ENCODE peak calls at places on chromosome 1, in seven cellular contexts. One of them, this sample, is unnamed.

GRCh38 chr1:178060789-178061556 is 32.9 kb upstream of the RASAL2 start:
- DNase-seq in C1 segment of cervical spinal cord: no peak
- DNase-seq in NCI-H2171 treated with DMSO at 0.1 percent for 48 hours: no peak
- DNase-seq in GM23248: peak
- DNase-seq in stimulated activated CD4-positive, alpha-beta T cell treated with anti-CD3 and anti-CD28 coated beads, Interleukin-2, amount 100 ng/mL, for 48 hours: no peak
- DNase-seq in AML-193: no peak
- DNase-seq in H54: no peak
- DNase-seq in this sample: no peak

GRCh38 chr1:29236993-29237905 is 927 bp downstream of the PTPRU start:
- DNase-seq in C1 segment of cervical spinal cord: no peak
- DNase-seq in NCI-H2171 treated with DMSO at 0.1 percent for 48 hours: peak
- DNase-seq in GM23248: peak
- DNase-seq in stimulated activated CD4-positive, alpha-beta T cell treated with anti-CD3 and anti-CD28 coated beads, Interleukin-2, amount 100 ng/mL, for 48 hours: no peak
- DNase-seq in AML-193: no peak
- DNase-seq in H54: no peak
- DNase-seq in this sample: peak

GRCh38 chr1:44947060-44947773 is 39.2 kb downstream of the EIF2B3 start:
- DNase-seq in C1 segment of cervical spinal cord: no peak
- DNase-seq in NCI-H2171 treated with DMSO at 0.1 percent for 48 hours: peak
- DNase-seq in GM23248: peak
- DNase-seq in stimulated activated CD4-positive, alpha-beta T cell treated with anti-CD3 and anti-CD28 coated beads, Interleukin-2, amount 100 ng/mL, for 48 hours: no peak
- DNase-seq in AML-193: no peak
- DNase-seq in H54: no peak
- DNase-seq in this sample: no peak

GRCh38 chr1:9451086-9451485 is 88.2 kb upstream of the SLC25A33 start:
- DNase-seq in C1 segment of cervical spinal cord: no peak
- DNase-seq in NCI-H2171 treated with DMSO at 0.1 percent for 48 hours: no peak
- DNase-seq in GM23248: no peak
- DNase-seq in stimulated activated CD4-positive, alpha-beta T cell treated with anti-CD3 and anti-CD28 coated beads, Interleukin-2, amount 100 ng/mL, for 48 hours: no peak
- DNase-seq in AML-193: no peak
- DNase-seq in H54: no peak
- DNase-seq in this sample: no peak

GRCh38 chr1:234756066-234756783 is 146.2 kb upstream of the IRF2BP2 start:
- DNase-seq in C1 segment of cervical spinal cord: no peak
- DNase-seq in NCI-H2171 treated with DMSO at 0.1 percent for 48 hours: no peak
- DNase-seq in GM23248: no peak
- DNase-seq in stimulated activated CD4-positive, alpha-beta T cell treated with anti-CD3 and anti-CD28 coated beads, Interleukin-2, amount 100 ng/mL, for 48 hours: no peak
- DNase-seq in AML-193: no peak
- DNase-seq in H54: no peak
- DNase-seq in this sample: no peak

GRCh38 chr1:246753670-246754535 is 29.7 kb downstream of the SCCPDH start:
- DNase-seq in C1 segment of cervical spinal cord: peak
- DNase-seq in NCI-H2171 treated with DMSO at 0.1 percent for 48 hours: peak
- DNase-seq in GM23248: peak
- DNase-seq in stimulated activated CD4-positive, alpha-beta T cell treated with anti-CD3 and anti-CD28 coated beads, Interleukin-2, amount 100 ng/mL, for 48 hours: peak
- DNase-seq in AML-193: peak
- DNase-seq in H54: peak
- DNase-seq in this sample: peak

GRCh38 chr1:110211503-110212164 is 1.5 kb downstream of the KCNC4 start:
- DNase-seq in C1 segment of cervical spinal cord: no peak
- DNase-seq in NCI-H2171 treated with DMSO at 0.1 percent for 48 hours: peak
- DNase-seq in GM23248: peak
- DNase-seq in stimulated activated CD4-positive, alpha-beta T cell treated with anti-CD3 and anti-CD28 coated beads, Interleukin-2, amount 100 ng/mL, for 48 hours: peak
- DNase-seq in AML-193: no peak
- DNase-seq in H54: no peak
- DNase-seq in this sample: no peak

GRCh38 chr1:61352845-61353435 is 270.6 kb downstream of the NFIA start:
- DNase-seq in C1 segment of cervical spinal cord: no peak
- DNase-seq in NCI-H2171 treated with DMSO at 0.1 percent for 48 hours: no peak
- DNase-seq in GM23248: no peak
- DNase-seq in stimulated activated CD4-positive, alpha-beta T cell treated with anti-CD3 and anti-CD28 coated beads, Interleukin-2, amount 100 ng/mL, for 48 hours: no peak
- DNase-seq in AML-193: no peak
- DNase-seq in H54: no peak
- DNase-seq in this sample: no peak

GRCh38 chr1:112701227-112702066 is 5.5 kb downstream of the RHOC start:
- DNase-seq in C1 segment of cervical spinal cord: no peak
- DNase-seq in NCI-H2171 treated with DMSO at 0.1 percent for 48 hours: no peak
- DNase-seq in GM23248: no peak
- DNase-seq in stimulated activated CD4-positive, alpha-beta T cell treated with anti-CD3 and anti-CD28 coated beads, Interleukin-2, amount 100 ng/mL, for 48 hours: no peak
- DNase-seq in AML-193: no peak
- DNase-seq in H54: no peak
- DNase-seq in this sample: no peak

This sample was measured in NCI-H460.